ENCODE peak calls at places on chromosomes 12 and 14, in five cellular contexts. Z is anterior cingulate cortex, K is mesothelial cell of epicardium, P is midbrain, D is GM20000. R is an unnamed sample.

GRCh38 chr12:3933074-3933818 is 60.0 kb upstream of the PARP11 start:
- DNase-seq in D (no peak), Z (no peak), K (no peak), P (no peak), R (no peak)

GRCh38 chr14:52551696-52552062 is 626 bp downstream of the TXNDC16 start:
- DNase-seq in D (peak; percentile 14), Z (no peak), K (no peak), P (peak; percentile 50), R (peak; percentile 13)

GRCh38 chr14:86858591-86858990 is 1134.4 kb downstream of the GALC start:
- DNase-seq in Z (no peak), P (no peak), K (no peak), D (no peak), R (no peak)

GRCh38 chr12:102465762-102466560 is 14.4 kb downstream of the IGF1 start:
- DNase-seq in D (no peak), Z (no peak), K (no peak), P (no peak), R (no peak)

GRCh38 chr14:72961579-72962335 is 35.5 kb downstream of the DCAF4 start:
- DNase-seq in D (no peak), P (no peak), K (no peak), Z (no peak), R (no peak)

GRCh38 chr14:68245146-68246073 is 425.8 kb downstream of the RAD51B start:
- DNase-seq in D (no peak), P (no peak), Z (no peak), K (no peak), R (no peak)

GRCh38 chr14:49896956-49897355 is 4.1 kb downstream of the ARF6 start:
- DNase-seq in Z (no peak), P (no peak), K (no peak), D (no peak), R (no peak)

GRCh38 chr12:79058342-79058741 is 193.8 kb downstream of the SYT1 start:
- DNase-seq in K (no peak), D (no peak), Z (no peak), P (no peak), R (no peak)

GRCh38 chr14:34362625-34363251 is 99.3 kb downstream of the SPTSSA start:
- DNase-seq in D (no peak), K (no peak), P (no peak), Z (no peak), R (no peak)

GRCh38 chr12:54891717-54892478 is 37.6 kb downstream of the MUCL1 start:
- DNase-seq in D (no peak), K (no peak), P (no peak), Z (no peak), R (no peak)

GRCh38 chr12:105331805-105332251 is 1.3 kb downstream of the C12orf75 start:
- DNase-seq in D (peak; percentile 23), K (no peak), P (no peak), Z (no peak), R (no peak)

GRCh38 chr12:25819713-25820112 is 138.8 kb upstream of the RASSF8 start:
- DNase-seq in P (no peak), D (no peak), Z (no peak), K (no peak), R (no peak)

GRCh38 chr12:31117203-31118011 is 43.7 kb downstream of the DDX11 start:
- DNase-seq in P (peak; percentile 3), K (no peak), Z (no peak), D (peak; percentile 71), R (peak; percentile 19)

GRCh38 chr12:32170437-32170998 is 63.9 kb downstream of the BICD1 start:
- DNase-seq in D (no peak), K (no peak), P (no peak), Z (no peak), R (no peak)

GRCh38 chr12:23098110-23099049 is 473.4 kb downstream of the ETNK1 start:
- DNase-seq in P (no peak), D (no peak), K (no peak), Z (no peak), R (no peak)

GRCh38 chr12:66624806-66625205 is 54.1 kb downstream of the GRIP1 start:
- DNase-seq in D (peak; percentile 19), P (no peak), K (no peak), Z (no peak), R (no peak)

GRCh38 chr12:93819048-93819491 is 141.9 kb downstream of the CRADD start:
- DNase-seq in D (no peak), Z (peak; percentile 34), P (peak; percentile 77), K (no peak), R (no peak)

GRCh38 chr12:57224973-57225679 is 4.4 kb upstream of the SHMT2 start:
- DNase-seq in K (no peak), Z (no peak), D (peak; percentile 77), P (no peak), R (no peak)

GRCh38 chr12:75505706-75506312 is 5.6 kb downstream of the KRR1 start:
- DNase-seq in K (no peak), P (peak; percentile 19), D (no peak), Z (no peak), R (no peak)

GRCh38 chr12:56359851-56360767 is at the start of gene STAT2:
- DNase-seq in K (peak; percentile 95), D (peak; percentile 92), P (peak; percentile 99), Z (peak; percentile 98), R (peak; percentile 99)

GRCh38 chr12:43278268-43278832 is 273.7 kb downstream of the ADAMTS20 start:
- DNase-seq in K (no peak), Z (no peak), P (no peak), D (peak; percentile 49), R (no peak)

GRCh38 chr12:47361389-47362031 is 281.8 kb upstream of the AMIGO2 start:
- DNase-seq in D (peak; percentile 30), P (no peak), Z (no peak), K (no peak), R (no peak)